ENCODE peak calls at places on chromosomes 4 and X, in five cellular contexts. Y is posterior cingulate gyrus; G is NCI-H1105 treated with DMSO at 0.1 percent for 48 hours; Q is CD4-positive, alpha-beta T cell; V is naive thymus-derived CD4-positive, alpha-beta T cell. I is an unnamed sample.

GRCh38 chrX:97027384-97027922 is 143.7 kb downstream of the RPA4 start:
- DNase-seq in Y (no peak), G (peak), Q (no peak), V (no peak), I (peak)

GRCh38 chr4:78337621-78338020 is 213.9 kb upstream of the ANXA3 start:
- DNase-seq in Y (no peak), G (no peak), Q (no peak), V (no peak), I (no peak)

GRCh38 chr4:85760521-85760920 is 285.6 kb downstream of the ARHGAP24 start:
- DNase-seq in Y (no peak), G (peak), Q (no peak), V (no peak), I (no peak)

GRCh38 chr4:73446336-73446938 is 10.4 kb downstream of the AFP start:
- DNase-seq in Y (no peak), G (peak), Q (no peak), V (peak), I (peak)

GRCh38 chr4:4524364-4524763 is 17.5 kb downstream of the STX18 start:
- DNase-seq in Y (no peak), G (no peak), Q (peak), V (peak), I (no peak)

GRCh38 chrX:7270018-7270417 is 122.1 kb upstream of the PUDP start:
- DNase-seq in Y (no peak), G (no peak), Q (no peak), V (no peak), I (no peak)

GRCh38 chr4:13523591-13524503 is 20.5 kb downstream of the NKX3-2 start:
- DNase-seq in Y (no peak), G (no peak), Q (no peak), V (no peak), I (no peak)

GRCh38 chr4:158201310-158201709 is 9.0 kb upstream of the TMEM144 start:
- DNase-seq in Y (no peak), G (no peak), Q (no peak), V (no peak), I (no peak)

GRCh38 chr4:128716325-128716724 is 93.2 kb upstream of the JADE1 start:
- DNase-seq in Y (no peak), G (no peak), Q (no peak), V (no peak), I (no peak)

GRCh38 chrX:110477593-110478228 is 119.1 kb downstream of the RTL9 start:
- DNase-seq in Y (no peak), G (no peak), Q (no peak), V (no peak), I (no peak)

GRCh38 chrX:139287155-139287924 is 243.2 kb upstream of the F9 start:
- DNase-seq in Y (no peak), G (no peak), Q (no peak), V (no peak), I (no peak)

GRCh38 chr4:166078956-166079355 is 205.9 kb downstream of the TLL1 start:
- DNase-seq in Y (no peak), G (no peak), Q (no peak), V (no peak), I (no peak)

GRCh38 chr4:8854866-8855265 is 16.8 kb downstream of the HMX1 start:
- DNase-seq in Y (no peak), G (no peak), Q (no peak), V (no peak), I (no peak)

GRCh38 chrX:150547511-150548115 is 20.8 kb upstream of the MTM1 start:
- DNase-seq in Y (peak), G (peak), Q (no peak), V (no peak), I (no peak)

GRCh38 chr4:83356899-83357661 is 22.4 kb upstream of the HPSE start:
- DNase-seq in Y (no peak), G (no peak), Q (no peak), V (no peak), I (no peak)

GRCh38 chr4:122920473-122920872 is 1.9 kb downstream of the NUDT6 start:
- DNase-seq in Y (no peak), G (no peak), Q (no peak), V (no peak), I (no peak)

GRCh38 chrX:11913001-11913400 is 155.0 kb downstream of the MSL3 start:
- DNase-seq in Y (no peak), G (no peak), Q (no peak), V (no peak), I (no peak)

GRCh38 chr4:80999943-81000342 is 30.6 kb upstream of the BMP3 start:
- DNase-seq in Y (no peak), G (no peak), Q (no peak), V (no peak), I (no peak)

GRCh38 chr4:16757080-16757521 is 141.3 kb downstream of the LDB2 start:
- DNase-seq in Y (no peak), G (no peak), Q (no peak), V (no peak), I (no peak)

GRCh38 chr4:3073158-3074077 is 920 bp downstream of the HTT-AS start:
- DNase-seq in Y (no peak), G (no peak), Q (peak), V (no peak), I (peak)

GRCh38 chrX:12702509-12703091 is 88.6 kb upstream of the PRPS2 start:
- DNase-seq in Y (no peak), G (peak), Q (no peak), V (no peak), I (peak)

GRCh38 chr4:12409507-12410190 is 981.0 kb upstream of the HS3ST1 start:
- DNase-seq in Y (no peak), G (no peak), Q (no peak), V (no peak), I (no peak)

GRCh38 chr4:118340109-118340508 is 12.7 kb downstream of the PRSS12 start:
- DNase-seq in Y (no peak), G (no peak), Q (no peak), V (no peak), I (no peak)

GRCh38 chr4:76301068-76301774 is 5.3 kb upstream of the STBD1 start:
- DNase-seq in Y (no peak), G (no peak), Q (no peak), V (no peak), I (peak)

GRCh38 chr4:186772936-186773335 is 49.3 kb upstream of the FAT1 start:
- DNase-seq in Y (no peak), G (no peak), Q (no peak), V (no peak), I (no peak)

GRCh38 chr4:14130551-14130950 is 503.0 kb upstream of the BOD1L1 start:
- DNase-seq in Y (no peak), G (no peak), Q (no peak), V (no peak), I (no peak)

GRCh38 chr4:54542119-54542438 is 115.7 kb upstream of the KIT start:
- DNase-seq in Y (no peak), G (no peak), Q (no peak), V (no peak), I (no peak)